ENCODE peak calls at places on chromosomes 16 and 17, in seven cellular contexts. One of them, this sample, is unnamed.

GRCh38 chr16:75065808-75066149 is 50.8 kb downstream of the LDHD start:
- DNase-seq in progenitor cell of endocrine pancreas: no peak
- DNase-seq in cardiac fibroblast: no peak
- DNase-seq in prostate gland: no peak
- DNase-seq in lower leg skin: no peak
- DNase-seq in endothelial cell: no peak
- DNase-seq in CD8-positive, alpha-beta T cell: no peak
- DNase-seq in this sample: no peak

GRCh38 chr17:81821603-81822311 is 11.3 kb downstream of the MCRIP1 start:
- DNase-seq in CD8-positive, alpha-beta T cell: no peak
- DNase-seq in cardiac fibroblast: peak; percentile 56
- DNase-seq in endothelial cell: peak; percentile 77
- DNase-seq in lower leg skin: peak; percentile 94
- DNase-seq in prostate gland: peak; percentile 92
- DNase-seq in progenitor cell of endocrine pancreas: no peak
- DNase-seq in this sample: peak; percentile 38

GRCh38 chr17:40560592-40561293 is 4.5 kb downstream of the CCR7 start:
- DNase-seq in progenitor cell of endocrine pancreas: peak; percentile 3
- DNase-seq in CD8-positive, alpha-beta T cell: peak; percentile 73
- DNase-seq in cardiac fibroblast: peak; percentile 85
- DNase-seq in lower leg skin: peak; percentile 85
- DNase-seq in prostate gland: no peak
- DNase-seq in endothelial cell: no peak
- DNase-seq in this sample: no peak

GRCh38 chr16:88923450-88923849 is 53.6 kb downstream of the CBFA2T3 start:
- DNase-seq in prostate gland: no peak
- DNase-seq in cardiac fibroblast: no peak
- DNase-seq in progenitor cell of endocrine pancreas: no peak
- DNase-seq in endothelial cell: no peak
- DNase-seq in CD8-positive, alpha-beta T cell: no peak
- DNase-seq in lower leg skin: no peak
- DNase-seq in this sample: no peak

GRCh38 chr17:57442914-57443571 is 186.7 kb downstream of the MSI2 start:
- DNase-seq in lower leg skin: no peak
- DNase-seq in prostate gland: peak; percentile 45
- DNase-seq in cardiac fibroblast: peak; percentile 39
- DNase-seq in progenitor cell of endocrine pancreas: no peak
- DNase-seq in CD8-positive, alpha-beta T cell: peak; percentile 70
- DNase-seq in endothelial cell: no peak
- DNase-seq in this sample: no peak

GRCh38 chr16:57736419-57737281 is 1.1 kb downstream of the KATNB1 start:
- DNase-seq in CD8-positive, alpha-beta T cell: peak; percentile 65
- DNase-seq in cardiac fibroblast: peak; percentile 85
- DNase-seq in progenitor cell of endocrine pancreas: no peak
- DNase-seq in lower leg skin: peak; percentile 90
- DNase-seq in prostate gland: no peak
- DNase-seq in endothelial cell: peak; percentile 51
- DNase-seq in this sample: no peak

GRCh38 chr17:45435481-45435880 is 2.8 kb upstream of the ARHGAP27 start:
- DNase-seq in prostate gland: no peak
- DNase-seq in lower leg skin: no peak
- DNase-seq in progenitor cell of endocrine pancreas: no peak
- DNase-seq in endothelial cell: no peak
- DNase-seq in cardiac fibroblast: no peak
- DNase-seq in CD8-positive, alpha-beta T cell: no peak
- DNase-seq in this sample: no peak

GRCh38 chr16:78317871-78318270 is 218.4 kb downstream of the WWOX start:
- DNase-seq in endothelial cell: no peak
- DNase-seq in progenitor cell of endocrine pancreas: no peak
- DNase-seq in cardiac fibroblast: no peak
- DNase-seq in lower leg skin: no peak
- DNase-seq in prostate gland: no peak
- DNase-seq in CD8-positive, alpha-beta T cell: no peak
- DNase-seq in this sample: no peak

GRCh38 chr16:12754824-12755543 is 48.7 kb downstream of the CPPED1 start:
- DNase-seq in CD8-positive, alpha-beta T cell: no peak
- DNase-seq in endothelial cell: no peak
- DNase-seq in progenitor cell of endocrine pancreas: no peak
- DNase-seq in lower leg skin: no peak
- DNase-seq in cardiac fibroblast: peak; percentile 67
- DNase-seq in prostate gland: no peak
- DNase-seq in this sample: no peak

GRCh38 chr17:61335845-61336655 is 63.6 kb upstream of the TBX2 start:
- DNase-seq in lower leg skin: no peak
- DNase-seq in cardiac fibroblast: peak; percentile 71
- DNase-seq in prostate gland: peak; percentile 62
- DNase-seq in endothelial cell: no peak
- DNase-seq in CD8-positive, alpha-beta T cell: no peak
- DNase-seq in progenitor cell of endocrine pancreas: no peak
- DNase-seq in this sample: no peak

GRCh38 chr17:17812211-17813054 is 24.4 kb downstream of the SREBF1 start:
- DNase-seq in endothelial cell: peak; percentile 90
- DNase-seq in progenitor cell of endocrine pancreas: peak; percentile 89
- DNase-seq in cardiac fibroblast: peak; percentile 70
- DNase-seq in prostate gland: peak; percentile 62
- DNase-seq in lower leg skin: peak; percentile 96
- DNase-seq in CD8-positive, alpha-beta T cell: peak; percentile 87
- DNase-seq in this sample: peak; percentile 92

GRCh38 chr16:79395631-79396030 is 204.9 kb downstream of the MAF start:
- DNase-seq in endothelial cell: no peak
- DNase-seq in CD8-positive, alpha-beta T cell: no peak
- DNase-seq in cardiac fibroblast: no peak
- DNase-seq in lower leg skin: peak; percentile 65
- DNase-seq in prostate gland: no peak
- DNase-seq in progenitor cell of endocrine pancreas: no peak
- DNase-seq in this sample: no peak

GRCh38 chr17:73652886-73653480 is 8.7 kb upstream of the SDK2 start:
- DNase-seq in endothelial cell: no peak
- DNase-seq in CD8-positive, alpha-beta T cell: no peak
- DNase-seq in cardiac fibroblast: no peak
- DNase-seq in progenitor cell of endocrine pancreas: no peak
- DNase-seq in prostate gland: no peak
- DNase-seq in lower leg skin: peak; percentile 68
- DNase-seq in this sample: no peak

GRCh38 chr17:78946631-78947030 is 21.4 kb upstream of the TIMP2 start:
- DNase-seq in prostate gland: no peak
- DNase-seq in cardiac fibroblast: no peak
- DNase-seq in endothelial cell: no peak
- DNase-seq in lower leg skin: no peak
- DNase-seq in CD8-positive, alpha-beta T cell: no peak
- DNase-seq in progenitor cell of endocrine pancreas: no peak
- DNase-seq in this sample: no peak

GRCh38 chr16:30558789-30559377 is 709 bp upstream of the ZNF764 start:
- DNase-seq in CD8-positive, alpha-beta T cell: no peak
- DNase-seq in cardiac fibroblast: no peak
- DNase-seq in endothelial cell: no peak
- DNase-seq in progenitor cell of endocrine pancreas: no peak
- DNase-seq in lower leg skin: no peak
- DNase-seq in prostate gland: no peak
- DNase-seq in this sample: no peak

GRCh38 chr16:78210305-78210704 is 110.9 kb downstream of the WWOX start:
- DNase-seq in cardiac fibroblast: peak; percentile 12
- DNase-seq in prostate gland: no peak
- DNase-seq in CD8-positive, alpha-beta T cell: no peak
- DNase-seq in lower leg skin: no peak
- DNase-seq in endothelial cell: no peak
- DNase-seq in progenitor cell of endocrine pancreas: no peak
- DNase-seq in this sample: no peak

GRCh38 chr16:86604436-86605220 is 26.3 kb downstream of the FOXL1 start:
- DNase-seq in endothelial cell: no peak
- DNase-seq in cardiac fibroblast: no peak
- DNase-seq in lower leg skin: peak; percentile 78
- DNase-seq in progenitor cell of endocrine pancreas: no peak
- DNase-seq in prostate gland: no peak
- DNase-seq in CD8-positive, alpha-beta T cell: peak; percentile 56
- DNase-seq in this sample: no peak

GRCh38 chr17:65355246-65355645 is 206.2 kb downstream of the AXIN2 start:
- DNase-seq in endothelial cell: no peak
- DNase-seq in CD8-positive, alpha-beta T cell: no peak
- DNase-seq in lower leg skin: no peak
- DNase-seq in prostate gland: no peak
- DNase-seq in progenitor cell of endocrine pancreas: no peak
- DNase-seq in cardiac fibroblast: peak; percentile 29
- DNase-seq in this sample: no peak

GRCh38 chr17:42845556-42845917 is 1.2 kb downstream of the AOC2 start:
- DNase-seq in lower leg skin: peak; percentile 76
- DNase-seq in CD8-positive, alpha-beta T cell: no peak
- DNase-seq in prostate gland: no peak
- DNase-seq in endothelial cell: no peak
- DNase-seq in cardiac fibroblast: no peak
- DNase-seq in progenitor cell of endocrine pancreas: no peak
- DNase-seq in this sample: no peak

GRCh38 chr17:35213412-35213925 is 19.3 kb upstream of the SLC35G3 start:
- DNase-seq in lower leg skin: no peak
- DNase-seq in prostate gland: no peak
- DNase-seq in cardiac fibroblast: no peak
- DNase-seq in endothelial cell: no peak
- DNase-seq in progenitor cell of endocrine pancreas: no peak
- DNase-seq in CD8-positive, alpha-beta T cell: no peak
- DNase-seq in this sample: no peak

DNA sequence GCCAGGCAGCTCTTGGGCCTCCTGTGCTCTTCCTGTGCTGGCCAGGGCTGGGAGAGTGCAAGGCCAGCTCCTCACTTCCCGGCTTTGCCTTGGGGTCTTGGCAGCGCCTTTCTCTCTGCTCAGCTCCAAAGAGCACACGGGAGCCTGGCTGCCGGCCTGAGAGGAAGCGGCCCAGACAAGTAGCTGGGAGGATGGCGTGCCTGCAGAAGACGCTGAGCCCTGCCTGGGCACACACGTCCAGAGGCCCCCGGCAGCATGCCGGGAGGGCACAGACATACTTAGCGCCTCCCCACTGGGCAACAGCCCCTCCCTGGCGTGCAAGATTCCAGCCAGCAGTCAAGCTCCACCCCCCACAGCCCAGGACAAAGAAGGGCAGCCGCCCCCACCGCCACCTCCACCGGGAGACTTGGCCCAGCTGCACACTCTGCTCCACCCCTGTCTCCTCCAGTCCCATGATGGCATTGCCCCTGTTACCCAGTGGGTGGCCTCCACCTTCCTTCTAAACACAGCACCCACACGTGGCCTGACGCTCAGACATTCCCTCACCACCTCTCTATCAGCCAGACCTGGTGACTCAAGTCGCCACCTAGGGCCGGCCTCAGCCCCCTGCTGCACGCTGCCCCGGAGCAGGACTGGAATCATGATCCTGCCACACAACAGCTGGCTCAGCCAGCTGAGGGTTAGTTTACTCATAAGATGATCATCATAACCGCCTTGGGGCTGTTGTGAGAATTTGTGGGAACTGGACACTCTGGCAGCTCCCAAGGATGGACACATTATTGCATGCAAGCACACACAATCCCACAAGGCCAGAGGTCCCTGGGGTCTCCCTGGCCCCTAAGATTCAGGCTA is 12.4 kb downstream of the SGCA start:
- DNase-seq in lower leg skin: no peak
- DNase-seq in endothelial cell: peak; percentile 71
- DNase-seq in progenitor cell of endocrine pancreas: peak; percentile 42
- DNase-seq in prostate gland: peak; percentile 84
- DNase-seq in CD8-positive, alpha-beta T cell: peak; percentile 64
- DNase-seq in cardiac fibroblast: peak; percentile 99
- DNase-seq in this sample: peak; percentile 52
- TF ChIP-seq CTCF in lower leg skin: peak; percentile 45
- TF ChIP-seq CTCF in endothelial cell: peak; percentile 28
- TF ChIP-seq CTCF in progenitor cell of endocrine pancreas: peak; percentile 62
- TF ChIP-seq CTCF in prostate gland: peak; percentile 74
- TF ChIP-seq CTCF in CD8-positive, alpha-beta T cell: no peak
- TF ChIP-seq CTCF in cardiac fibroblast: peak; percentile 40
- TF ChIP-seq CTCF in this sample: peak; percentile 58

GRCh38 chr16:69176033-69176780 is 10.8 kb upstream of the SNTB2 start:
- DNase-seq in CD8-positive, alpha-beta T cell: no peak
- DNase-seq in prostate gland: no peak
- DNase-seq in endothelial cell: no peak
- DNase-seq in lower leg skin: no peak
- DNase-seq in cardiac fibroblast: peak; percentile 64
- DNase-seq in progenitor cell of endocrine pancreas: no peak
- DNase-seq in this sample: no peak
- TF ChIP-seq CTCF in CD8-positive, alpha-beta T cell: no peak
- TF ChIP-seq CTCF in prostate gland: no peak
- TF ChIP-seq CTCF in endothelial cell: no peak
- TF ChIP-seq CTCF in lower leg skin: no peak
- TF ChIP-seq CTCF in cardiac fibroblast: no peak
- TF ChIP-seq CTCF in progenitor cell of endocrine pancreas: no peak
- TF ChIP-seq CTCF in this sample: no peak

DNA sequence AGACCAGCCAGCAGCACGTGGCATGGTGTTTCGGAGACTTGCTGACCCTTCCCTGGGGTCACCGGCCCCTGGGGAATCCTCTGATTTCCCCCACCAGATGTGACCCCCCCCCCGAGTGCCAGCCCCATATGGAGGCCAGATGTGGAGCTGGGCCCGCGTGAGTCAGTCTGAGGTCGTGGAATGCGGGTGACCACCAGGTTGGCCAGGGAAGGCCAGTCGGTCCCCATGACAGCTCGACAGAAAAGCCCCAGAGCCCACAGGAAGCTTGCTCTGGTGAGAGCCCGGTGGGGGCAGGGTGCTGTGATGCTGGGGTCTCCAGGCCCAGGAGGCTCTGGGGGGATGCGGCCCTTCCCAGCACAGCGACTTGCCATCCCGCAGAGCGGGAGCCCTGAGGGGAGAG is 209.0 kb downstream of the NTN1 start:
- DNase-seq in cardiac fibroblast: peak; percentile 23
- DNase-seq in progenitor cell of endocrine pancreas: no peak
- DNase-seq in prostate gland: no peak
- DNase-seq in lower leg skin: no peak
- DNase-seq in CD8-positive, alpha-beta T cell: no peak
- DNase-seq in endothelial cell: no peak
- DNase-seq in this sample: no peak
- TF ChIP-seq CTCF in cardiac fibroblast: no peak
- TF ChIP-seq CTCF in progenitor cell of endocrine pancreas: no peak
- TF ChIP-seq CTCF in prostate gland: no peak
- TF ChIP-seq CTCF in lower leg skin: no peak
- TF ChIP-seq CTCF in CD8-positive, alpha-beta T cell: no peak
- TF ChIP-seq CTCF in endothelial cell: no peak
- TF ChIP-seq CTCF in this sample: no peak

GRCh38 chr16:68298907-68299515 is 11.7 kb downstream of the SLC7A6OS start:
- DNase-seq in lower leg skin: peak; percentile 90
- DNase-seq in prostate gland: peak; percentile 63
- DNase-seq in CD8-positive, alpha-beta T cell: no peak
- DNase-seq in progenitor cell of endocrine pancreas: no peak
- DNase-seq in endothelial cell: no peak
- DNase-seq in cardiac fibroblast: peak; percentile 70
- DNase-seq in this sample: no peak

GRCh38 chr16:68297908-68298307 is 12.8 kb downstream of the SLC7A6OS start:
- DNase-seq in progenitor cell of endocrine pancreas: no peak
- DNase-seq in prostate gland: no peak
- DNase-seq in CD8-positive, alpha-beta T cell: no peak
- DNase-seq in endothelial cell: no peak
- DNase-seq in lower leg skin: no peak
- DNase-seq in cardiac fibroblast: peak; percentile 34
- DNase-seq in this sample: no peak

GRCh38 chr16:68299571-68300453 is 10.9 kb downstream of the SLC7A6OS start:
- DNase-seq in lower leg skin: no peak
- DNase-seq in CD8-positive, alpha-beta T cell: no peak
- DNase-seq in cardiac fibroblast: no peak
- DNase-seq in endothelial cell: no peak
- DNase-seq in prostate gland: no peak
- DNase-seq in progenitor cell of endocrine pancreas: no peak
- DNase-seq in this sample: no peak

GRCh38 chr16:68298312-68298711 is 12.4 kb downstream of the SLC7A6OS start:
- DNase-seq in cardiac fibroblast: no peak
- DNase-seq in lower leg skin: no peak
- DNase-seq in CD8-positive, alpha-beta T cell: no peak
- DNase-seq in progenitor cell of endocrine pancreas: no peak
- DNase-seq in endothelial cell: no peak
- DNase-seq in prostate gland: no peak
- DNase-seq in this sample: no peak

GRCh38 chr16:68300736-68301459 is 9.8 kb downstream of the SLC7A6OS start:
- DNase-seq in cardiac fibroblast: no peak
- DNase-seq in endothelial cell: no peak
- DNase-seq in lower leg skin: no peak
- DNase-seq in CD8-positive, alpha-beta T cell: no peak
- DNase-seq in prostate gland: no peak
- DNase-seq in progenitor cell of endocrine pancreas: no peak
- DNase-seq in this sample: no peak
- TF ChIP-seq CTCF in cardiac fibroblast: no peak
- TF ChIP-seq CTCF in endothelial cell: no peak
- TF ChIP-seq CTCF in lower leg skin: no peak
- TF ChIP-seq CTCF in CD8-positive, alpha-beta T cell: no peak
- TF ChIP-seq CTCF in prostate gland: no peak
- TF ChIP-seq CTCF in progenitor cell of endocrine pancreas: no peak
- TF ChIP-seq CTCF in this sample: no peak